ENCODE peak calls at places on chromosomes 16 and 17, in four cellular contexts. W is BE2C, N is AG10803, Q is right atrium auricular region. E is an unnamed sample.

GRCh38 chr17:496761-497586 is 144.4 kb upstream of the RPH3AL start:
- DNase-seq in W (no peak), N (peak), Q (no peak), E (no peak)

GRCh38 chr16:74896389-74897370 is 88.2 kb downstream of the WDR59 start:
- DNase-seq in W (no peak), N (peak), Q (no peak), E (no peak)

GRCh38 chr16:3101018-3101840 is 2.1 kb upstream of the ZSCAN10 start:
- DNase-seq in W (peak), N (peak), Q (no peak), E (no peak)

GRCh38 chr17:67605259-67605912 is 112.3 kb upstream of the NOL11 start:
- DNase-seq in W (peak), N (no peak), Q (peak), E (no peak)

GRCh38 chr16:20348365-20349185 is 3.9 kb downstream of the UMOD start:
- DNase-seq in W (no peak), N (no peak), Q (no peak), E (no peak)

GRCh38 chr17:39674702-39675389 is 6.6 kb downstream of the PNMT start:
- DNase-seq in W (peak), N (no peak), Q (no peak), E (no peak)

GRCh38 chr16:4240624-4241023 is 1.3 kb downstream of the SRL start:
- DNase-seq in W (no peak), N (no peak), Q (no peak), E (no peak)

GRCh38 chr16:26078971-26079370 is 387.2 kb downstream of the HS3ST4 start:
- DNase-seq in W (no peak), N (no peak), Q (no peak), E (no peak)

GRCh38 chr17:82864721-82865240 is 25.0 kb upstream of the ZNF750 start:
- DNase-seq in W (no peak), N (no peak), Q (no peak), E (no peak)

GRCh38 chr17:44065668-44066203 is 735 bp downstream of the LSM12 start:
- DNase-seq in W (no peak), N (no peak), Q (no peak), E (no peak)

GRCh38 chr17:73592531-73592961 is 51.7 kb downstream of the SDK2 start:
- DNase-seq in W (no peak), N (peak), Q (no peak), E (no peak)

GRCh38 chr16:69711115-69711740 is 15.1 kb downstream of the NQO1 start:
- DNase-seq in W (no peak), N (no peak), Q (no peak), E (no peak)

GRCh38 chr17:70295732-70296131 is 126.4 kb downstream of the KCNJ2 start:
- DNase-seq in W (no peak), N (no peak), Q (no peak), E (no peak)

GRCh38 chr16:31696968-31697743 is 169.5 kb downstream of the AHSP start:
- DNase-seq in W (no peak), N (peak), Q (no peak), E (no peak)

GRCh38 chr17:63442549-63443035 is 3.5 kb downstream of the CYB561 start:
- DNase-seq in W (peak), N (no peak), Q (no peak), E (no peak)

GRCh38 chr17:75219815-75220214 is 14.3 kb downstream of the NUP85 start:
- DNase-seq in W (no peak), N (no peak), Q (no peak), E (no peak)

GRCh38 chr17:59651346-59651745 is 31.7 kb downstream of the CLTC start:
- DNase-seq in W (no peak), N (no peak), Q (no peak), E (no peak)

GRCh38 chr16:14334366-14335105 is 263.4 kb downstream of the MRTFB start:
- DNase-seq in W (no peak), N (peak), Q (no peak), E (no peak)

GRCh38 chr16:17448640-17449638 is 21.8 kb downstream of the XYLT1 start:
- DNase-seq in W (no peak), N (no peak), Q (no peak), E (no peak)

GRCh38 chr16:79542196-79542859 is 58.2 kb downstream of the MAF start:
- DNase-seq in W (no peak), N (no peak), Q (peak), E (no peak)

GRCh38 chr16:50467943-50468748 is 80.0 kb upstream of the NKD1 start:
- DNase-seq in W (peak), N (no peak), Q (no peak), E (peak)

GRCh38 chr17:50667259-50668024 is 32.8 kb downstream of the ABCC3 start:
- DNase-seq in W (no peak), N (no peak), Q (no peak), E (no peak)

GRCh38 chr16:64121473-64121872 is 1000.4 kb downstream of the CDH11 start:
- DNase-seq in W (no peak), N (peak), Q (no peak), E (no peak)

GRCh38 chr16:64122177-64122576 is 999.7 kb downstream of the CDH11 start:
- DNase-seq in W (no peak), N (no peak), Q (no peak), E (no peak)
- TF ChIP-seq CTCF in W (no peak), N (no peak), Q (no peak), E (no peak)

GRCh38 chr16:2090819-2091721 is 43.3 kb downstream of the TSC2 start:
- DNase-seq in W (no peak), N (no peak), Q (no peak), E (peak)
- TF ChIP-seq CTCF in W (no peak), N (no peak), Q (peak), E (peak)

DNA sequence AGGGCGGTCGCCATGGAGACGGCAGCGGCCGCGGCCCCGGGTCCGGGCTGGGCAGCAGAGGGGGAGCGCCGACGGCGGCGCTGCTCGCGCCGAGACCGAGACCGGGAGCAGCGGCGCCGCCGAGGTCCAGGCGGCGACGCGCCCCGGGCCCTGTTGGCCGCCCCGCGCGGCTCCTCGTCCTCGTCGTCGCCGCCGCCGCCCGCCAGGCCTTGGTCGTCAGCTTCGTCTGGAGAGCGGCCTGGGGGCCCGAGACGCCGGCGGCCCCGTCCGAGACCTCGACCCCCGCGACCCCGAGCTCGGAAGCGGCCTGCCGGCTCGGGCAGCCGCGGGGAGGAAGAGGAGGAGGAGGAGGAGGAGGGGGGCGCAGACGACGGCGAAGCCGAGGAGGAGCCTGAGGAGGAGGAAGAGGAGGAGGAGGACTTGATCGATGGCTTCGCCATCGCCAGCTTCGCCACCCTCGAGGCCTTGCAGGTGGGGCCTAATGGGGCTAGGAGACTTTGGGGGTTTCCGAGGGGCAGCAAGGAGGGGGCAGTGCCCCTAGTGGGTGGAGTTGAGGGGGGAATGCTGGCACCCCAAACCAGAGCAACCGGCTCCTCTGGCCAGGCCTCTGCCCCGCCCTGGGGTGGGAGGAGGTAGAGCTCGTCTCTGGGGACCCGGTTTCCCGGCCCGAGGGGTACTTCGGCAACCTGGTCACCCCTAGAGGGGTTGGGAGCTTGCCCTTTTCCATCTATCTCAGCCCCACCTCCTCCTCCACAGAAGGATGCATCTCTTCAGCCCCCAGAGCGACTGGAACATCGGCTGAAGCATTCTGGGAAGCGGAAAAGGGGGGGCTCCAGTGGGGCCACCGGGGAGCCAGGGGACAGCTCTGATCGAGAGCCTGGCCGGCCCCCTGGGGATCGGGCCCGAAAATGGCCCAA is 1.5 kb downstream of the FBRS start:
- DNase-seq in W (peak), N (peak), Q (no peak), E (no peak)
- TF ChIP-seq CTCF in W (peak), N (peak), Q (no peak), E (no peak)

GRCh38 chr17:30158896-30159625 is 42.4 kb downstream of the NSRP1 start:
- DNase-seq in W (no peak), N (no peak), Q (no peak), E (no peak)

GRCh38 chr17:30153463-30153862 is 36.8 kb downstream of the NSRP1 start:
- DNase-seq in W (no peak), N (no peak), Q (no peak), E (no peak)

GRCh38 chr17:30151471-30151870 is 34.9 kb downstream of the NSRP1 start:
- DNase-seq in W (no peak), N (no peak), Q (no peak), E (no peak)

GRCh38 chr17:30160419-30161172 is 44.0 kb downstream of the NSRP1 start:
- DNase-seq in W (no peak), N (no peak), Q (no peak), E (no peak)

DNA sequence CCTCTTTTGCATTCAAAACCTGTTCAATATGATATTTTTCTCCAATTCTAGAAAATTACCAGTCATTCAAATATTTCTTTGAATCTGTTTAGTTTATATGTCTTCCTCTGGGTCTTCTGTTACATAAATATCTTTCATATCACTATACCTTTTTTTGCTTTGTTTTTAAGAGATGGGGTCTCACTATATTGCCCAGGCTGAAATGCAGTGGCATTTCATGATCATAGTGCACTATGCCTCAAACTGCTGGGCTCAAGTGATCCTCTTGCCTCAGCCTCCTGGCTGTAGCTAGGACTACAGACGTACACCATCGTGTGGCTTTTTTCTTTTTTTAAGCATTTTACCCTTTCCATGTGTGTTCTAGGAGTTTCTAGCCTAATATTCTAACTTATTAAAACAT is 38.8 kb downstream of the NSRP1 start:
- DNase-seq in W (no peak), N (no peak), Q (no peak), E (no peak)
- TF ChIP-seq CTCF in W (no peak), N (no peak), Q (no peak), E (no peak)

DNA sequence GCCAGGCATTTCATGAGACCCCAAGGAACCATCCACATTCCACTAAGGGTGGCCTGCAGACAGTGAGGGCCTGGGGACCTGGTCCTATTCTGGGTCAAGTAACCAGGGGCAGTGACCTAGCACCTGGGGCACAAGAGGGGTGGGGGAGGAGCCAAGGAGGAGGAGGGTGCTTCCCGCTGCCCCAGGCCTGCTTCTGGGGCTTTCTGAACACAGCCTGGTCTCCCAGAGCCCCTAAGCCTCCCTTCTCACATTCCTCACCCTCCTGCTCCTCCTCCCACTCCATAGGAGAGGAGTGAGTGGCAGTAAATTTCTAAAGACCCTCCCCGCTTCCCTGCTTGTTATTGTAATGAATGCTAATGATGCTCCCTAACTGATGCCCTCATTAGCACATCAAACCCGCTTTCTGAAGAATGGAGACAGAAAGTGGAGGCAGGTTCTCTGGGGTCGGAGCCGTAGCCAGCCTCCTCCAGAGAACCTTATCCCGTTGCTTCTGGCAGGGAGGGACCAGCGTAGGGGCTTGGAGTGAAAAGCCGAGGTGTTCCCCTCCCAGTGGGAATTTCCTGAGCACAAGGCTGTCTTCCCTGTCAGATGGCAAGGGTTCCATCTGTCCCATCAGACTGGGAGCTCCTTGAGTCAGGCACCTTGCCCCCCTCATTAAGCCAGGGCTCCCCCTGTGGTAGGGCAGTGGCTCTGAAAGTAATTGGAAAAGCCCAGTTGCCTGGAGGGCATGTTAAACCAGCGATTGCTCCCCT is 3.7 kb upstream of the SRCIN1 start:
- DNase-seq in W (no peak), N (no peak), Q (no peak), E (no peak)
- TF ChIP-seq CTCF in W (no peak), N (no peak), Q (no peak), E (no peak)

DNA sequence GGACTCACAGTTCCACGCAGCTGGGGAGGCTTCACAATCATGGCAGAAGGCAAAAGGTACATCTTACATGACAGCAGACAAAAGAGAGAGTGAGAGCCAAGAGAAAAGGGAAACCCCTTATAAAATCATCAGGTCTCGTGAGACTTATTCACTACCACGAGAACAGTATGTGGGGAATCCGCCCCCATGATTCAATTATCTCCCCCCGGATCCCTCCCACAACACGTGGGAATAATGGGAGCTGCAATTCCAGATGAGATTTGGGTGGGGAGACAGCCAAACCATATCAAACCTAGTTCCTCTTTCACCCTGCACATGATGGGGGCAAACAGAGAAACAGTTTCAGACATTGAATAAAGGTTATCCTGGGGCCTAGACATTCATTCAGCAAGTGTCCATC is 32.2 kb upstream of the IRX6 start:
- DNase-seq in W (no peak), N (no peak), Q (no peak), E (no peak)
- TF ChIP-seq CTCF in W (no peak), N (no peak), Q (no peak), E (no peak)

GRCh38 chr17:21286066-21286770 is 1.7 kb downstream of the MAP2K3 start:
- DNase-seq in W (peak), N (peak), Q (peak), E (no peak)
- TF ChIP-seq CTCF in W (no peak), N (no peak), Q (no peak), E (no peak)

DNA sequence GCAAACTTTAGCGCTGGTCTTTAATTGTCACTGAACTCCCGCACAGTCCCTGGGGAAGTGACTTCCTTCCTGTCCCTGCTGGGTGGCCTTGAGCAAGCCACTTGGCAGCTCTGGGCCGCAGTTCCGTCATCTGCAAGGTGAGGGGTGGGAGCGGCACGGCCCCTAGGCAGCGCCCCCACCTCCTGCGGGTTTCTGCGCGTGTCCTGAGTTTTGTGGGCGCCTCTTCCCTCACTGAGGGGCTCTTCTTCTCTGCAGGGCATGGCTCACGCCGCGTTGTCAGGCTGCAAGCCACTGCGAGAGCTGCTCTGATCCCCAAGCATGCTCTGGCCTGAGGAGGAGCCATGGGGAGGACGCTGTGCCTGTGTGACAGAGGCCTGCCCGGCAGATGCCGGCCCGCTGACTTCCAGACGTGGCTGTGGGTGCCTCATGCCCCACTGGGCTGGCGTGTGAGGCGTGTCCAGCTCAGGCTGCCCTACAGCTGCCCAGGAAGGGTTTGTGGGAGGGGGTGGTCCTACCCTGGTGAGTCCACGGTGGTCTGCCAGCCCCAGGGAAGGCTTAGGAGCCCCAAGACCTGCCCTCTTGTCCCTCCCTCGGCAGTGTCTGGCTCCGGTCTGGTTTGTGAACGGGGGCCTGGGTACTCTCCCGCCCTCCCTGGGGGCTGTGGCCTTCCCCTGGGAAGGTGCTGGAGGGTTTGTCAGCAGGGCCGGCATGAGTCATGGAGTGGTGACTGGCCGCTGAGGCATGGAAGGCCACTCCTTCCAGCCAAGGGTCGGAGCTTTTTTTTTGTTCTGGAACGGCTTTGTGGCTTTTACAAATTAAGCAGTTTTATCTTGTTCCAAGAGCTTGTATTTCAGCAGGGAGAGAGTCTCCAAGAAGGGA is 182.0 kb downstream of the SEC14L1 start:
- DNase-seq in W (peak), N (peak), Q (peak), E (no peak)
- TF ChIP-seq CTCF in W (no peak), N (no peak), Q (no peak), E (no peak)